ENCODE peak calls at places on chromosomes 2 and 18, in six cellular contexts. F is GM12878, Z is suprapubic skin, Q is prostate gland, S is upper lobe of left lung, V is breast epithelium. I is an unnamed sample.

GRCh38 chr2:30098271-30099005 is 48.4 kb upstream of the YPEL5 start:
- DNase-seq in V (no peak), S (no peak), F (no peak), Z (no peak), Q (no peak), I (no peak)

GRCh38 chr2:184906160-184906559 is 307.8 kb downstream of the ZNF804A start:
- DNase-seq in Z (no peak), F (no peak), V (no peak), S (no peak), Q (no peak), I (no peak)

GRCh38 chr18:394276-394996 is 106.1 kb downstream of the COLEC12 start:
- DNase-seq in Z (no peak), Q (no peak), S (no peak), F (no peak), V (no peak), I (no peak)

GRCh38 chr18:33596178-33596854 is 18.3 kb downstream of the ASXL3 start:
- DNase-seq in S (no peak), Q (no peak), Z (no peak), V (no peak), F (no peak), I (no peak)

GRCh38 chr2:226478121-226478809 is 321.4 kb downstream of the IRS1 start:
- DNase-seq in S (no peak), Q (no peak), Z (no peak), F (no peak), V (peak; percentile 38), I (peak; percentile 10)

GRCh38 chr2:169034256-169034655 is 3.1 kb upstream of the ABCB11 start:
- DNase-seq in F (no peak), Z (no peak), V (no peak), S (no peak), Q (no peak), I (peak; percentile 32)

GRCh38 chr18:49967914-49968313 is 154.6 kb upstream of the ACAA2 start:
- DNase-seq in Z (peak; percentile 12), Q (no peak), F (no peak), V (no peak), S (no peak), I (no peak)

GRCh38 chr18:75172299-75173124 is 36.4 kb downstream of the PTGR3 start:
- DNase-seq in V (no peak), Q (no peak), S (no peak), Z (no peak), F (no peak), I (no peak)

GRCh38 chr2:148978026-148978685 is 60.3 kb upstream of the LYPD6B start:
- DNase-seq in F (no peak), Q (no peak), Z (no peak), S (no peak), V (no peak), I (no peak)

GRCh38 chr2:223935459-223936125 is 9.5 kb downstream of the WDFY1 start:
- DNase-seq in S (no peak), Z (no peak), Q (no peak), V (no peak), F (no peak), I (no peak)

GRCh38 chr2:223936862-223937326 is 8.2 kb downstream of the WDFY1 start:
- DNase-seq in S (no peak), F (no peak), V (no peak), Z (no peak), Q (no peak), I (no peak)

GRCh38 chr2:223941579-223942277 is 3.4 kb downstream of the WDFY1 start:
- DNase-seq in Q (no peak), F (peak; percentile 73), Z (no peak), V (no peak), S (no peak), I (peak; percentile 37)

GRCh38 chr2:223934870-223935269 is 10.3 kb downstream of the WDFY1 start:
- DNase-seq in V (no peak), F (no peak), S (no peak), Q (no peak), Z (no peak), I (no peak)

DNA sequence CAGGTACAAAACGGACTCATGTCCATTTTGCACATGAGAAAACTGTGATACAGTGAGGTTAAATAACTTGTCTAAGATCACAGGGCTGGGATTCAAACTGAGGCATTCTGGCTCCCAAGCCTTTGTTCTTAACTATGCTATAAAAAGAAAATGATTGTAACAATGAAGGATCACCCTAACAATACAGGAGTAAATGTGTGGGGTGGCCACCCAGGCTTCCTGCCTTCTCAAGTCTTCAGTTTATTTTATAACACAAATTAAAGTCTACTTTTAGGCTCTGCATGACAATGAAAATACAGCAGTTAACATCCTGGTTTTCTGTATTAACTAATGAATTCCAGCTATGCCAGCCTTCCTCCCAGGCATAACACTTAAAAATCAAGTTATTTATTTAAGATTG is 7.6 kb downstream of the WDFY1 start:
- DNase-seq in Q (no peak), S (no peak), Z (no peak), F (no peak), V (no peak), I (no peak)
- H3K4me1 ChIP-seq in Q (peaks cover 4% of the 10 kb centered on the region), S (peaks cover 53% of the 10 kb centered on the region), Z (peaks cover 62% of the 10 kb centered on the region), F (peaks cover 21% of the 10 kb centered on the region), V (peaks cover 4% of the 10 kb centered on the region), I (peaks cover 64% of the 10 kb centered on the region)

DNA sequence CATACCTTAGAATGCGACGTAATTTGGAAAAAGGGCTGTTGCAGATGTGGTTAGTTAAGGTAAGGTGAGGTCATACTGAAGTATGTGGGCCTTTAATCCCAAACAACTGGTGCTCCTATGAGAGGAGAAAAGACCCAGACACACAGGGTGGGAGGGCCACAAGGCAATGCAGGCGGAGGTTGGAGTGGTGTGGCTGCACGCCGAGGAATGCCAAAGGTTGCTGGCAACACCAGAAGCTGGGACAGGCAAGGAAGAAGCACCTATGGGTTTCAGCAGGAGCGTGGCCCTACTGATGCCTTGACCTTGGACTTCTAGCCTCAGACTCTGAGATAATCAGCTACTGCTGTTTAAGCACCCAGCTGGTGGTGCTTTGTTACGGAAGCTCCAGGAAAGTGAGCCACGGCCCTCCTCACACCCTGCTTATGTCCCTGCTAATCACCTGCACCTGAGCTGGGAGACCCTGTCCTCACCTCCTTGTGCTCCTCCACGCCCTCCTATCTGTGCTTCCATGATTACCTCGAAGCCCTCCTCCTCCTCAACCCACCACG is 48.3 kb upstream of the LAMA1 start:
- DNase-seq in S (no peak), Q (no peak), Z (no peak), F (no peak), V (no peak), I (no peak)
- H3K4me3 ChIP-seq in S (no peak overlapping the region), Q (no peak overlapping the region), Z (no peak overlapping the region), F (no peak overlapping the region), V (no peak overlapping the region), I (no peak overlapping the region)

DNA sequence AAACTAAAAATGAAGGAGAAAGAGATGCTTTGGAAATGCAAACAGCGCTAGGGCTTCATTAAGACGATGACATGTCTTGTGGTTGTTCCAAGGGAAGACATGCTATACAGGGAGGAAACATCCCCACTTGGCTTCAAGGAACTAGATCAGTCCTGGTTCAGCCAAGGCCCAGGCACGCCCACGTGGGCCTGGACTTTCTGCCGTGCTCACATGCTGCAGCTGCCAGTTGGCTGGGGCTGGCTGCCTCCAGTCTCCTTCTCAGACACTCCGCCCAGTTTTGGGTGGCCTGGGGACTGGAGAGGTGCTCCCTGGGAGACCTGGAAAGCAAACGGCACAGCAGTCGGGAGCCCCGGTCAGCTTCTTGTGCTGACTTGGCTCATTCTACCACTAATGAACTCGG is 109.6 kb downstream of the GLI2 start:
- DNase-seq in Q (no peak), V (peak; percentile 44), S (no peak), Z (no peak), F (no peak), I (no peak)
- TF ChIP-seq POLR2AphosphoS5 in Q (no peak), V (no peak), S (peak; percentile 10), Z (no peak), F (no peak), I (no peak)

GRCh38 chr2:74204436-74204835 is 6.0 kb downstream of the MTHFD2 start:
- DNase-seq in F (no peak), S (no peak), Z (no peak), V (no peak), Q (no peak), I (no peak)
- H3K4me1 ChIP-seq in F (peaks cover 25% of the 10 kb centered on the region), S (peaks cover 36% of the 10 kb centered on the region), Z (peaks cover 40% of the 10 kb centered on the region), V (peaks cover 16% of the 10 kb centered on the region), Q (no peaks in the 10 kb centered on the region), I (peaks cover 46% of the 10 kb centered on the region)

GRCh38 chr2:176097820-176098365 is 1.7 kb upstream of the HOXD12 start:
- DNase-seq in S (no peak), Z (no peak), V (no peak), F (no peak), Q (no peak), I (no peak)
- H3K4me3 ChIP-seq in S (peak overlapping the region; percentile 52), Z (peak overlapping the region; percentile 47), V (peak overlapping the region; percentile 58), F (no peak overlapping the region), Q (peak overlapping the region; percentile 36), I (no peak overlapping the region)

DNA sequence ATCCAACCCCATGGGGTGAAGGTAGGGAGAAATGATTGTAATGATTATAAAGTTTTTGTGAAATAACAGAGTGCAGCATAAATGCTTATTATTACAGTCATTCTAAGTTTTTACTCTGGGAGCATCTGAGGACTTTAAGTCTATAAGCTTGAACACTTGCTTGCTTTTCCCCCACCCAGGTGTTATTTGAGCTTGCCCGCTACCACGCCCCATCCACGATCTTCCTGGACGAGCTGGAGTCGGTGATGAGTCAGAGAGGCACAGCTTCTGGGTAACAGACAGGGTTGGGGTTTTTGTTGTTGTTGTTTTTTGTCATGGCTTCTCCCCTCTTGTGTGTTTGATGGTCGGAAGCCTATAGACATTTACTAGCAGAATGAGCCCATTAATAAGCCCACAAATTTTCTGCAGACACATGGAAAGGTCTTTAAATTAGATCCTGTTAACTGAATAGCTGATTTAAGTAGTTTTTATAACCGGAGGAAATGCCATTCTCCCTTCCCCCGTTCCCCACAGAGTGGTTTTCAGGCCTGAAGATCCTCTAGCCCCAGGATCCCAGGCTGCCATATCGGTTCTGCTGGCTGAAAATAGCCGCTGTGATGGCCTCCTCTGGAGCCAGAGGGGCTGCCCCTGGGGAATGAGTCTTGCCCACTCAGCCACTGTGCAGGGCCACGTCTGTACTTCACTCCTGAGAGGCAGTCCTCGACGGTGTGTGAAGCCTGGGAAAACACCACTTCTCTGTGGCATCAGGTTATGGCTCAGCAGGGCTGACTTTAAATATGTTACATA is 39.9 kb upstream of the ELOA2 start:
- DNase-seq in S (no peak), Q (no peak), V (no peak), F (no peak), Z (no peak), I (peak; percentile 9)
- TF ChIP-seq POLR2AphosphoS5 in S (no peak), Q (no peak), V (no peak), F (no peak), Z (no peak), I (no peak)